ENCODE peak calls at places on chromosomes 11 and 22, in nine cellular contexts. H, F, P, J, G, B, L, X and E are unnamed samples.

GRCh38 chr11:57324154-57324885 is 432 bp downstream of the TNKS1BP1 start:
- DNase-seq in F (no peak), B (no peak), H (peak; percentile 54), P (peak; percentile 89), X (peak; percentile 76), J (peak; percentile 90), G (peak; percentile 53), L (peak; percentile 74), E (peak; percentile 32)

GRCh38 chr22:42714768-42715430 is 5.8 kb downstream of the A4GALT start:
- DNase-seq in G (no peak), H (no peak), F (no peak), J (no peak), L (no peak), B (no peak), P (no peak), X (no peak), E (no peak)

GRCh38 chr11:75536786-75537629 is 11.3 kb upstream of the GDPD5 start:
- DNase-seq in H (no peak), X (no peak), G (no peak), L (no peak), P (no peak), B (no peak), J (no peak), F (no peak), E (no peak)

GRCh38 chr11:35675901-35676610 is 13.5 kb downstream of the TRIM44 start:
- DNase-seq in B (no peak), F (no peak), X (no peak), P (no peak), L (no peak), J (no peak), G (no peak), H (no peak), E (no peak)

GRCh38 chr11:119468511-119468910 is 45.5 kb upstream of the THY1 start:
- DNase-seq in F (no peak), P (no peak), X (no peak), B (no peak), L (no peak), J (no peak), G (no peak), H (no peak), E (no peak)

GRCh38 chr11:35688023-35688422 is 25.4 kb downstream of the TRIM44 start:
- DNase-seq in X (no peak), P (no peak), J (no peak), B (no peak), L (no peak), G (no peak), F (no peak), H (no peak), E (no peak)

GRCh38 chr22:38089474-38089851 is 5.5 kb upstream of the SLC16A8 start:
- DNase-seq in J (peak; percentile 68), L (no peak), H (no peak), P (no peak), F (no peak), X (no peak), B (no peak), G (no peak), E (no peak)

GRCh38 chr11:3840870-3841425 is at the start of gene RHOG:
- DNase-seq in J (peak; percentile 97), B (peak; percentile 91), F (peak; percentile 89), X (peak; percentile 81), P (peak; percentile 97), H (peak; percentile 87), L (peak; percentile 91), G (peak; percentile 87), E (peak; percentile 53)

GRCh38 chr22:23478175-23478574 is 101.9 kb downstream of the IGLL1 start:
- DNase-seq in H (no peak), X (no peak), G (no peak), J (no peak), P (no peak), F (no peak), B (no peak), L (no peak), E (no peak)

GRCh38 chr11:1157341-1157644 is 460 bp upstream of the MUC5AC start:
- DNase-seq in L (no peak), G (no peak), J (no peak), X (no peak), P (no peak), H (no peak), F (no peak), B (no peak), E (no peak)

GRCh38 chr11:32870676-32871075 is 21.9 kb upstream of the QSER1 start:
- DNase-seq in X (peak; percentile 16), H (peak; percentile 17), J (no peak), F (no peak), L (no peak), B (no peak), P (no peak), G (no peak), E (peak; percentile 49)

GRCh38 chr11:132007184-132007583 is 636.8 kb downstream of the NTM start:
- DNase-seq in G (no peak), J (no peak), X (no peak), H (no peak), F (no peak), L (no peak), B (no peak), P (no peak), E (no peak)

GRCh38 chr11:16612801-16613400 is 125.5 kb upstream of the C11orf58 start:
- DNase-seq in H (no peak), X (peak; percentile 18), B (no peak), L (no peak), F (no peak), G (no peak), P (no peak), J (no peak), E (no peak)

GRCh38 chr11:30967579-30967978 is 381.4 kb upstream of the MPPED2 start:
- DNase-seq in X (no peak), H (no peak), G (no peak), J (no peak), L (no peak), B (no peak), P (no peak), F (no peak), E (no peak)

GRCh38 chr11:83069441-83070043 is 2.2 kb downstream of the RAB30 start:
- DNase-seq in L (no peak), H (no peak), J (no peak), G (no peak), P (no peak), B (no peak), F (no peak), X (no peak), E (peak; percentile 28)

GRCh38 chr11:115964091-115964490 is 459.9 kb upstream of the CADM1 start:
- DNase-seq in L (no peak), J (no peak), P (no peak), X (no peak), G (no peak), F (no peak), H (no peak), B (no peak), E (no peak)

GRCh38 chr22:17234144-17234623 is 14.9 kb upstream of the ADA2 start:
- DNase-seq in P (peak; percentile 53), J (peak; percentile 35), F (peak; percentile 53), X (no peak), B (no peak), L (no peak), G (no peak), H (no peak), E (peak; percentile 26)

GRCh38 chr11:128490092-128490491 is 97.3 kb downstream of the ETS1 start:
- DNase-seq in G (no peak), B (no peak), J (no peak), X (no peak), F (no peak), H (no peak), L (no peak), P (no peak), E (no peak)
- H3K4me1 ChIP-seq in G (peaks cover 100% of the 10 kb centered on the region), B (peaks cover 20% of the 10 kb centered on the region), J (peaks cover 15% of the 10 kb centered on the region), X (peaks cover 52% of the 10 kb centered on the region), F (peaks cover 34% of the 10 kb centered on the region), H (peaks cover 66% of the 10 kb centered on the region), L (peaks cover 9% of the 10 kb centered on the region), P (peaks cover 89% of the 10 kb centered on the region), E (no peaks in the 10 kb centered on the region)

GRCh38 chr11:65423516-65424199 is 1.1 kb downstream of the NEAT1 start:
- DNase-seq in H (peak; percentile 25), L (peak; percentile 57), J (peak; percentile 78), P (peak; percentile 84), F (no peak), B (peak; percentile 64), G (peak; percentile 20), X (no peak), E (peak; percentile 58)

GRCh38 chr11:65426839-65427690 is 4.5 kb downstream of the NEAT1 start:
- DNase-seq in L (peak; percentile 65), X (no peak), H (no peak), F (peak; percentile 73), J (peak; percentile 56), B (peak; percentile 74), P (peak; percentile 76), G (peak; percentile 16), E (peak; percentile 34)

GRCh38 chr11:65424200-65425104 is 1.9 kb downstream of the NEAT1 start:
- DNase-seq in F (no peak), P (peak; percentile 87), X (no peak), G (peak; percentile 50), J (peak; percentile 83), L (peak; percentile 72), B (peak; percentile 72), H (peak; percentile 54), E (peak; percentile 81)

GRCh38 chr11:65425971-65426838 is 3.6 kb downstream of the NEAT1 start:
- DNase-seq in P (no peak), X (no peak), L (peak; percentile 11), H (no peak), F (no peak), B (peak; percentile 54), J (no peak), G (no peak), E (no peak)

GRCh38 chr11:65425105-65425970 is 2.7 kb downstream of the NEAT1 start:
- DNase-seq in J (peak; percentile 66), P (peak; percentile 85), H (no peak), L (peak; percentile 50), B (peak; percentile 77), X (no peak), G (peak; percentile 12), F (peak; percentile 86), E (peak; percentile 65)
- H3K9me3 ChIP-seq in J (no peaks in the 10 kb centered on the region), P (no peaks in the 10 kb centered on the region), H (no peaks in the 10 kb centered on the region), L (no peaks in the 10 kb centered on the region), B (no peaks in the 10 kb centered on the region), X (no peaks in the 10 kb centered on the region), G (no peaks in the 10 kb centered on the region), F (no peaks in the 10 kb centered on the region), E (peaks cover 3% of the 10 kb centered on the region)

GRCh38 chr11:94493443-94494199 is at the start of the genes ANKRD49 and MRE11:
- DNase-seq in F (peak; percentile 89), H (peak; percentile 94), P (peak; percentile 98), L (peak; percentile 98), B (peak; percentile 99), G (peak; percentile 97), X (peak; percentile 98), J (peak; percentile 98), E (peak; percentile 94)
- H3K4me3 ChIP-seq in F (peak within 1 kb of the TSS; percentile 72), H (peak within 1 kb of the TSS; percentile 74), P (peak within 1 kb of the TSS; percentile 84), L (peak within 1 kb of the TSS; percentile 37), B (peak within 1 kb of the TSS; percentile 95), G (peak within 1 kb of the TSS; percentile 89), X (peak within 1 kb of the TSS; percentile 54), J (peak within 1 kb of the TSS; percentile 73), E (peak within 1 kb of the TSS; percentile 81)

DNA sequence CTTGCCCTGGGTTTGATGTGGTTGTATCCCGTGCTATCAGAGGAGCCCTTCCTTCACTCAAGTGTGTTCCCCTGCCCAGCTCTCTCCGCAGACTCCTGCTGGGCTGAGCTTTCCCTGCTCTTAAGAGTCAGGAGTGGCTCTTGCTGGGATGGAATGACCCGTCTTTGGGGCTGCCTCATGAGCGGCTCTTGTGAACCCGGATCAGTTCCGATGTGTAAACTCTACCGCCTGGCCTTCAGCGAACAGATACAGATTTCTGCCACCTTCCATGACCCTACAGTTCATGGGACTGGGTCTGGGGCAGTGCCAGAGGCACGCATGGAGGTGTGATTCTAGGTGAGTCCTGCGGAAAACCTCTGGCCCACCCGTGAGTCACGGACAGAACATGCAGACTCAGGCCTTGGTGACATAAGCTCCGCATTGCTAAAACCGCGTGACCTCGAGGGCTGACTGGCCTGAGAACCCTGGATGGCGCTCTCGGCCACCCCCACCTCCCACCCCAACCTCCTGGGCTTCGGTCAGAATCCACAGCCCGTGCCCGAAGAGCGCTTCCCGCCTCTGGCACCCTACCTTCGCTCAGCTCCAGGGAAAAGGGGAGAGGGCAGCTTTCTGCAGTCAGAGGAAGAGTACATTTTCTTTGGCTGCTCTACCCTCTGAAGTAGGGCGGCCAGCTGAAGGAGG is 1.3 kb upstream of the ZBTB16 start:
- DNase-seq in J (no peak), P (no peak), H (peak; percentile 21), B (peak; percentile 83), L (no peak), G (peak; percentile 35), F (no peak), X (peak; percentile 57), E (no peak)
- H3K4me1 ChIP-seq in J (peaks cover 5% of the 10 kb centered on the region), P (peaks cover 6% of the 10 kb centered on the region), H (peaks cover 41% of the 10 kb centered on the region), B (peaks cover 8% of the 10 kb centered on the region), L (peaks cover 14% of the 10 kb centered on the region), G (peaks cover 68% of the 10 kb centered on the region), F (peaks cover 9% of the 10 kb centered on the region), X (peaks cover 20% of the 10 kb centered on the region), E (no peaks in the 10 kb centered on the region)